ENCODE peak calls at places on chromosomes 4 and X, in nine cellular contexts. One of them, this sample, is unnamed.
A peak's percentile ranks its signal among the peaks of the same experiment; 100 is the strongest.

GRCh38 chr4:53573696-53574095 is 17.6 kb downstream of the LNX1 start:
- DNase-seq in HepG2: no peak
- DNase-seq in spleen: no peak
- DNase-seq in GM23338: no peak
- DNase-seq in stomach: no peak
- DNase-seq in prostate gland: no peak
- DNase-seq in HCT116: no peak
- DNase-seq in Panc1: no peak
- DNase-seq in transverse colon: no peak
- DNase-seq in this sample: no peak

GRCh38 chr4:83535520-83535944 is 376 bp upstream of the GPAT3 start:
- DNase-seq in HepG2: peak; percentile 12
- DNase-seq in spleen: peak; percentile 78
- DNase-seq in GM23338: peak; percentile 75
- DNase-seq in stomach: peak; percentile 56
- DNase-seq in prostate gland: peak; percentile 12
- DNase-seq in HCT116: peak; percentile 66
- DNase-seq in Panc1: no peak
- DNase-seq in transverse colon: peak; percentile 71
- DNase-seq in this sample: no peak

GRCh38 chrX:101550825-101551767 is 749 bp downstream of the ARMCX1 start:
- DNase-seq in HepG2: no peak
- DNase-seq in spleen: no peak
- DNase-seq in GM23338: peak; percentile 68
- DNase-seq in stomach: no peak
- DNase-seq in prostate gland: peak; percentile 15
- DNase-seq in HCT116: no peak
- DNase-seq in Panc1: no peak
- DNase-seq in transverse colon: no peak
- DNase-seq in this sample: peak; percentile 86

GRCh38 chrX:108426262-108426661 is 12.0 kb downstream of the COL4A6 start:
- DNase-seq in HepG2: no peak
- DNase-seq in spleen: no peak
- DNase-seq in GM23338: peak; percentile 35
- DNase-seq in stomach: no peak
- DNase-seq in prostate gland: no peak
- DNase-seq in HCT116: no peak
- DNase-seq in Panc1: no peak
- DNase-seq in transverse colon: no peak
- DNase-seq in this sample: no peak

GRCh38 chr4:74297556-74297955 is 10.7 kb upstream of the EPGN start:
- DNase-seq in HepG2: no peak
- DNase-seq in spleen: no peak
- DNase-seq in GM23338: no peak
- DNase-seq in stomach: no peak
- DNase-seq in prostate gland: no peak
- DNase-seq in HCT116: no peak
- DNase-seq in Panc1: no peak
- DNase-seq in transverse colon: no peak
- DNase-seq in this sample: no peak

GRCh38 chr4:129738175-129738574 is 642.2 kb downstream of the C4orf33 start:
- DNase-seq in HepG2: no peak
- DNase-seq in spleen: no peak
- DNase-seq in GM23338: no peak
- DNase-seq in stomach: no peak
- DNase-seq in prostate gland: no peak
- DNase-seq in HCT116: no peak
- DNase-seq in Panc1: no peak
- DNase-seq in transverse colon: no peak
- DNase-seq in this sample: no peak

GRCh38 chrX:47247206-47247998 is 14.6 kb downstream of the USP11 start:
- DNase-seq in HepG2: no peak
- DNase-seq in spleen: peak; percentile 56
- DNase-seq in GM23338: no peak
- DNase-seq in stomach: no peak
- DNase-seq in prostate gland: no peak
- DNase-seq in HCT116: no peak
- DNase-seq in Panc1: no peak
- DNase-seq in transverse colon: no peak
- DNase-seq in this sample: no peak

GRCh38 chr4:140094701-140095420 is 59.1 kb downstream of the MAML3 start:
- DNase-seq in HepG2: no peak
- DNase-seq in spleen: peak; percentile 91
- DNase-seq in GM23338: peak; percentile 57
- DNase-seq in stomach: peak; percentile 75
- DNase-seq in prostate gland: peak; percentile 55
- DNase-seq in HCT116: no peak
- DNase-seq in Panc1: no peak
- DNase-seq in transverse colon: peak; percentile 61
- DNase-seq in this sample: no peak

GRCh38 chr4:36281384-36282106 is at the start of gene DTHD1:
- DNase-seq in HepG2: no peak
- DNase-seq in spleen: no peak
- DNase-seq in GM23338: no peak
- DNase-seq in stomach: no peak
- DNase-seq in prostate gland: no peak
- DNase-seq in HCT116: no peak
- DNase-seq in Panc1: no peak
- DNase-seq in transverse colon: no peak
- DNase-seq in this sample: no peak

GRCh38 chr4:145055533-145056257 is 42.3 kb downstream of the ANAPC10 start:
- DNase-seq in HepG2: no peak
- DNase-seq in spleen: no peak
- DNase-seq in GM23338: no peak
- DNase-seq in stomach: no peak
- DNase-seq in prostate gland: no peak
- DNase-seq in HCT116: no peak
- DNase-seq in Panc1: no peak
- DNase-seq in transverse colon: no peak
- DNase-seq in this sample: no peak

GRCh38 chr4:177051473-177052060 is 258.1 kb upstream of the NEIL3 start:
- DNase-seq in HepG2: peak; percentile 20
- DNase-seq in spleen: no peak
- DNase-seq in GM23338: peak; percentile 88
- DNase-seq in stomach: no peak
- DNase-seq in prostate gland: no peak
- DNase-seq in HCT116: peak; percentile 44
- DNase-seq in Panc1: no peak
- DNase-seq in transverse colon: peak; percentile 7
- DNase-seq in this sample: no peak

GRCh38 chr4:180160195-180160985 is 2082.8 kb upstream of the TENM3 start:
- DNase-seq in HepG2: peak; percentile 3
- DNase-seq in spleen: no peak
- DNase-seq in GM23338: no peak
- DNase-seq in stomach: no peak
- DNase-seq in prostate gland: no peak
- DNase-seq in HCT116: no peak
- DNase-seq in Panc1: no peak
- DNase-seq in transverse colon: no peak
- DNase-seq in this sample: no peak

GRCh38 chr4:121696140-121696640 is 590 bp downstream of the ANXA5 start:
- DNase-seq in HepG2: peak; percentile 39
- DNase-seq in spleen: peak; percentile 91
- DNase-seq in GM23338: peak; percentile 60
- DNase-seq in stomach: peak; percentile 73
- DNase-seq in prostate gland: peak; percentile 62
- DNase-seq in HCT116: no peak
- DNase-seq in Panc1: no peak
- DNase-seq in transverse colon: peak; percentile 76
- DNase-seq in this sample: no peak

GRCh38 chrX:24117288-24117687 is 32.2 kb upstream of the ZFX start:
- DNase-seq in HepG2: no peak
- DNase-seq in spleen: no peak
- DNase-seq in GM23338: no peak
- DNase-seq in stomach: no peak
- DNase-seq in prostate gland: peak; percentile 10
- DNase-seq in HCT116: no peak
- DNase-seq in Panc1: no peak
- DNase-seq in transverse colon: no peak
- DNase-seq in this sample: no peak

GRCh38 chr4:18570370-18570769 is 548.8 kb upstream of the LCORL start:
- DNase-seq in HepG2: peak; percentile 66
- DNase-seq in spleen: no peak
- DNase-seq in GM23338: no peak
- DNase-seq in stomach: no peak
- DNase-seq in prostate gland: no peak
- DNase-seq in HCT116: no peak
- DNase-seq in Panc1: no peak
- DNase-seq in transverse colon: no peak
- DNase-seq in this sample: no peak

GRCh38 chr4:114015444-114015899 is 36.0 kb upstream of the ARSJ start:
- DNase-seq in HepG2: no peak
- DNase-seq in spleen: no peak
- DNase-seq in GM23338: no peak
- DNase-seq in stomach: no peak
- DNase-seq in prostate gland: peak; percentile 43
- DNase-seq in HCT116: peak; percentile 78
- DNase-seq in Panc1: peak; percentile 93
- DNase-seq in transverse colon: no peak
- DNase-seq in this sample: no peak

GRCh38 chr4:184537269-184538022 is 63.1 kb upstream of the IRF2 start:
- DNase-seq in HepG2: peak; percentile 89
- DNase-seq in spleen: peak; percentile 97
- DNase-seq in GM23338: peak; percentile 96
- DNase-seq in stomach: peak; percentile 97
- DNase-seq in prostate gland: peak; percentile 95
- DNase-seq in HCT116: peak; percentile 73
- DNase-seq in Panc1: peak; percentile 84
- DNase-seq in transverse colon: peak; percentile 97
- DNase-seq in this sample: peak; percentile 97
- H3K4me1 ChIP-seq in HepG2: peaks cover 40% of the 10 kb centered on the region
- H3K4me1 ChIP-seq in spleen: peaks cover 48% of the 10 kb centered on the region
- H3K4me1 ChIP-seq in GM23338: peaks cover 5% of the 10 kb centered on the region
- H3K4me1 ChIP-seq in stomach: peaks cover 40% of the 10 kb centered on the region
- H3K4me1 ChIP-seq in prostate gland: peaks cover 4% of the 10 kb centered on the region
- H3K4me1 ChIP-seq in HCT116: peaks cover 5% of the 10 kb centered on the region
- H3K4me1 ChIP-seq in Panc1: peaks cover 7% of the 10 kb centered on the region
- H3K4me1 ChIP-seq in transverse colon: peaks cover 24% of the 10 kb centered on the region
- H3K4me1 ChIP-seq in this sample: peaks cover 14% of the 10 kb centered on the region

GRCh38 chr4:40887690-40888089 is 137.9 kb downstream of the NSUN7 start:
- DNase-seq in HepG2: no peak
- DNase-seq in spleen: no peak
- DNase-seq in GM23338: no peak
- DNase-seq in stomach: no peak
- DNase-seq in prostate gland: no peak
- DNase-seq in HCT116: no peak
- DNase-seq in Panc1: no peak
- DNase-seq in transverse colon: no peak
- DNase-seq in this sample: no peak
- TF ChIP-seq POLR2AphosphoS5 in HepG2: no peak
- TF ChIP-seq POLR2AphosphoS5 in spleen: no peak
- TF ChIP-seq POLR2AphosphoS5 in GM23338: no peak
- TF ChIP-seq POLR2AphosphoS5 in stomach: no peak
- TF ChIP-seq POLR2AphosphoS5 in prostate gland: no peak
- TF ChIP-seq POLR2AphosphoS5 in HCT116: no peak
- TF ChIP-seq POLR2AphosphoS5 in Panc1: no peak
- TF ChIP-seq POLR2AphosphoS5 in transverse colon: no peak
- TF ChIP-seq POLR2AphosphoS5 in this sample: no peak

DNA sequence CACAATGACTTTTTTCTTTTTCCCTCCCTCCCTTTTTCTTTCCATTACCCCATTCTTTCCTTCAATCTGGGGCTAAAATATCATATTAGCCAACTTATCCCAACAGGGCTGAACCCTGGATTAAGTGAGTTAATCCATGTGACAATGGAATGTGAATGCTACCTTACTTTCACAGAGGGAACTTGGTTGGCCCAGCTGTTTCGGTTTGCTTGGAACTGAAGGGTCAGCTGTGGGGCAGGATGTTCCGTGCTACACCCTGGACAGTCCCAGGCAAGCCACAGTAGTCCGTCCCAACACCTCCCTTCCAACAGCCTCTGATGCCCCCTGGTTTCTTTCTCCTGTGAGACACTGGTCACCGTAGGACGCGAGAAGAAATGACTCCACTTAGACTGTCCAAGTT is 95.0 kb upstream of the STS start:
- DNase-seq in HepG2: no peak
- DNase-seq in spleen: no peak
- DNase-seq in GM23338: no peak
- DNase-seq in stomach: no peak
- DNase-seq in prostate gland: no peak
- DNase-seq in HCT116: no peak
- DNase-seq in Panc1: no peak
- DNase-seq in transverse colon: no peak
- DNase-seq in this sample: no peak
- H3K4me1 ChIP-seq in HepG2: no peaks in the 10 kb centered on the region
- H3K4me1 ChIP-seq in spleen: peaks cover 4% of the 10 kb centered on the region
- H3K4me1 ChIP-seq in GM23338: no peaks in the 10 kb centered on the region
- H3K4me1 ChIP-seq in stomach: no peaks in the 10 kb centered on the region
- H3K4me1 ChIP-seq in prostate gland: no peaks in the 10 kb centered on the region
- H3K4me1 ChIP-seq in HCT116: no peaks in the 10 kb centered on the region
- H3K4me1 ChIP-seq in Panc1: no peaks in the 10 kb centered on the region
- H3K4me1 ChIP-seq in transverse colon: peaks cover 4% of the 10 kb centered on the region
- H3K4me1 ChIP-seq in this sample: no peaks in the 10 kb centered on the region

GRCh38 chrX:45716747-45717146 is 516.1 kb upstream of the DIPK2B start:
- DNase-seq in HepG2: no peak
- DNase-seq in spleen: no peak
- DNase-seq in GM23338: no peak
- DNase-seq in stomach: no peak
- DNase-seq in prostate gland: no peak
- DNase-seq in HCT116: no peak
- DNase-seq in Panc1: no peak
- DNase-seq in transverse colon: peak; percentile 28
- DNase-seq in this sample: no peak

GRCh38 chrX:45714864-45715263 is 514.2 kb upstream of the DIPK2B start:
- DNase-seq in HepG2: no peak
- DNase-seq in spleen: no peak
- DNase-seq in GM23338: no peak
- DNase-seq in stomach: no peak
- DNase-seq in prostate gland: no peak
- DNase-seq in HCT116: peak; percentile 82
- DNase-seq in Panc1: no peak
- DNase-seq in transverse colon: peak; percentile 11
- DNase-seq in this sample: no peak

GRCh38 chrX:45718676-45719075 is 518.0 kb upstream of the DIPK2B start:
- DNase-seq in HepG2: no peak
- DNase-seq in spleen: no peak
- DNase-seq in GM23338: no peak
- DNase-seq in stomach: no peak
- DNase-seq in prostate gland: no peak
- DNase-seq in HCT116: no peak
- DNase-seq in Panc1: no peak
- DNase-seq in transverse colon: no peak
- DNase-seq in this sample: no peak

GRCh38 chrX:45712067-45712466 is 511.4 kb upstream of the DIPK2B start:
- DNase-seq in HepG2: no peak
- DNase-seq in spleen: no peak
- DNase-seq in GM23338: no peak
- DNase-seq in stomach: no peak
- DNase-seq in prostate gland: no peak
- DNase-seq in HCT116: no peak
- DNase-seq in Panc1: no peak
- DNase-seq in transverse colon: no peak
- DNase-seq in this sample: no peak

DNA sequence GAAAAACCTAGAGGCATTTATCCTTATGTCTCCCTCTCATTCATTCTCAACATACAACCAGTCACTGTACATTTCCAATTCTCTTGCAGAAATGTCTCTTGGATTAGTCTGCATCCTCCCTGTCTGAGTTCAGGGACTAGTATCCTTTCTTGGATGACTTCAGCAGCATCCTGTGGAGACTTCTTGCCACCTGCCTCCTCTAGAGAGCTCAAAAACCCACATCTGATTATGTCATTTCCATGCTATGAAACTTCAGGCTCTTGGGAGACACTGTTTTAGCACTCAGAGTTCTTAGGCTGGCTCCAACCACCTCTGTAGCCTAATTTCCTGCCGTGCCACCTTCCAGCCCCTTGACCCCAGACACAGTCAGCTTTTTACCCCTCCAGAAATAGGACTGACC is 515.1 kb upstream of the DIPK2B start:
- DNase-seq in HepG2: no peak
- DNase-seq in spleen: no peak
- DNase-seq in GM23338: no peak
- DNase-seq in stomach: no peak
- DNase-seq in prostate gland: no peak
- DNase-seq in HCT116: no peak
- DNase-seq in Panc1: no peak
- DNase-seq in transverse colon: no peak
- DNase-seq in this sample: no peak
- TF ChIP-seq POLR2AphosphoS5 in HepG2: no peak
- TF ChIP-seq POLR2AphosphoS5 in spleen: no peak
- TF ChIP-seq POLR2AphosphoS5 in GM23338: no peak
- TF ChIP-seq POLR2AphosphoS5 in stomach: no peak
- TF ChIP-seq POLR2AphosphoS5 in prostate gland: no peak
- TF ChIP-seq POLR2AphosphoS5 in HCT116: no peak
- TF ChIP-seq POLR2AphosphoS5 in Panc1: no peak
- TF ChIP-seq POLR2AphosphoS5 in transverse colon: no peak
- TF ChIP-seq POLR2AphosphoS5 in this sample: no peak